ENCODE peak calls at places on chromosome 4, in six cellular contexts. K is stimulated activated naive CD4-positive, alpha-beta T cell; S is AG10803; Y is RPMI7951; I is NCI-H748 treated with DMSO at 0.1 percent for 48 hours; E is neural crest cell. A is an unnamed sample.

GRCh38 chr4:158904815-158905214 is 136.0 kb downstream of the FNIP2 start:
- DNase-seq in E (no peak), S (no peak), K (no peak), Y (no peak), I (no peak), A (no peak)

GRCh38 chr4:4394644-4395043 is 7.7 kb downstream of the NSG1 start:
- DNase-seq in E (no peak), S (no peak), I (no peak), K (no peak), Y (peak; percentile 32), A (peak; percentile 82)

GRCh38 chr4:112704991-112705845 is 68.3 kb downstream of the LARP7 start:
- DNase-seq in K (no peak), Y (peak; percentile 62), E (peak; percentile 25), I (peak; percentile 3), S (peak; percentile 46), A (peak; percentile 53)

GRCh38 chr4:48546336-48546735 is 56.3 kb downstream of the ZAR1 start:
- DNase-seq in K (no peak), Y (peak; percentile 19), S (peak; percentile 52), E (peak; percentile 25), I (no peak), A (no peak)

GRCh38 chr4:82758701-82759685 is 39.6 kb downstream of the SCD5 start:
- DNase-seq in S (no peak), I (no peak), E (no peak), K (no peak), Y (no peak), A (no peak)

GRCh38 chr4:118968006-118968405 is 79.4 kb downstream of the SYNPO2 start:
- DNase-seq in I (no peak), Y (peak; percentile 94), K (no peak), S (peak; percentile 91), E (no peak), A (peak; percentile 57)

GRCh38 chr4:139760558-139760957 is 94.9 kb downstream of the MGST2 start:
- DNase-seq in E (no peak), S (no peak), K (no peak), I (no peak), Y (no peak), A (no peak)

GRCh38 chr4:145177906-145178538 is 2.4 kb downstream of the OTUD4 start:
- DNase-seq in Y (peak; percentile 59), S (peak; percentile 20), K (no peak), E (no peak), I (no peak), A (peak; percentile 38)

GRCh38 chr4:132001542-132001941 is 1147.6 kb upstream of the PCDH10 start:
- DNase-seq in E (no peak), I (no peak), S (peak; percentile 1), Y (no peak), K (no peak), A (peak; percentile 66)

GRCh38 chr4:5511791-5512190 is 196.6 kb downstream of the EVC2 start:
- DNase-seq in I (no peak), S (peak; percentile 60), Y (peak; percentile 39), K (no peak), E (no peak), A (no peak)

GRCh38 chr4:2296621-2297601 is 35.0 kb upstream of the MXD4 start:
- DNase-seq in I (no peak), K (no peak), S (no peak), Y (no peak), E (no peak), A (no peak)

GRCh38 chr4:124753941-124754581 is 41.5 kb upstream of the ANKRD50 start:
- DNase-seq in S (no peak), E (no peak), I (peak; percentile 9), K (no peak), Y (no peak), A (no peak)